ENCODE peak calls at places on chromosome 12, in six cellular contexts. G, W, H, S, U and I are unnamed samples.

GRCh38 chr12:101570022-101570421 is 24.7 kb upstream of the MYBPC1 start:
- DNase-seq in W (peak), H (no peak), G (no peak), U (peak), S (no peak), I (no peak)

GRCh38 chr12:57603758-57604453 is 718 bp upstream of the DTX3 start:
- DNase-seq in S (peak), U (peak), H (no peak), W (no peak), G (no peak), I (no peak)

GRCh38 chr12:116708826-116709756 is 28.8 kb downstream of the SPRING1 start:
- DNase-seq in S (peak), H (peak), W (peak), U (peak), G (peak), I (peak)

GRCh38 chr12:51405801-51406207 is 14.6 kb upstream of the GALNT6 start:
- DNase-seq in S (no peak), G (no peak), W (no peak), U (no peak), H (no peak), I (no peak)

GRCh38 chr12:112782921-112783320 is 8.6 kb upstream of the RPH3A start:
- DNase-seq in G (no peak), W (no peak), U (no peak), H (no peak), S (no peak), I (no peak)

GRCh38 chr12:33439587-33440011 is at the start of gene SYT10:
- DNase-seq in G (no peak), H (peak), S (no peak), W (no peak), U (no peak), I (no peak)

GRCh38 chr12:15731940-15732339 is 57.2 kb downstream of the EPS8 start:
- DNase-seq in G (no peak), U (no peak), H (no peak), W (no peak), S (no peak), I (no peak)

GRCh38 chr12:57604454-57605307 is at the start of gene DTX3:
- DNase-seq in H (peak), U (peak), W (no peak), G (no peak), S (no peak), I (no peak)

GRCh38 chr12:75641031-75641780 is 129.8 kb upstream of the KRR1 start:
- DNase-seq in S (no peak), G (no peak), W (no peak), U (no peak), H (peak), I (peak)

GRCh38 chr12:105970885-105971284 is 167.9 kb downstream of the NUAK1 start:
- DNase-seq in G (no peak), S (no peak), H (no peak), W (no peak), U (no peak), I (no peak)

GRCh38 chr12:53973093-53974042 is at the start of gene HOXC11:
- DNase-seq in S (no peak), H (no peak), U (no peak), W (no peak), G (no peak), I (no peak)

GRCh38 chr12:130136536-130136935 is 25.7 kb upstream of the FZD10 start:
- DNase-seq in W (no peak), S (no peak), G (no peak), U (no peak), H (no peak), I (no peak)

GRCh38 chr12:4506870-4507269 is 31.8 kb upstream of the RAD51AP1 start:
- DNase-seq in H (no peak), G (no peak), S (no peak), U (no peak), W (no peak), I (no peak)

GRCh38 chr12:68364893-68365725 is 32.9 kb upstream of the MDM1 start:
- DNase-seq in H (peak), U (peak), G (no peak), S (peak), W (peak), I (peak)

GRCh38 chr12:109949089-109949488 is 47.1 kb downstream of the GIT2 start:
- DNase-seq in H (no peak), W (no peak), S (no peak), G (no peak), U (peak), I (peak)

GRCh38 chr12:104763163-104763805 is 194.8 kb downstream of the SLC41A2 start:
- DNase-seq in H (no peak), W (no peak), G (no peak), U (peak), S (no peak), I (peak)

GRCh38 chr12:131091413-131091975 is 137.8 kb downstream of the ADGRD1 start:
- DNase-seq in W (peak), G (no peak), S (no peak), H (peak), U (no peak), I (no peak)